ENCODE peak calls at places on chromosomes 1 and 21, in seven cellular contexts. J is GM12878, L is K562, H is HCT116, P is SK-N-SH, Q is H1, O is HepG2. N is an unnamed sample.
A peak's percentile ranks its signal among the peaks of the same experiment; 100 is the strongest.

GRCh38 chr21:37655601-37656300 is 260.5 kb downstream of the KCNJ6 start:
- DNase-seq in J (no peak), Q (no peak), O (no peak), L (no peak), P (no peak), H (no peak), N (no peak)

GRCh38 chr1:10794724-10795304 is 1.6 kb downstream of the CASZ1 start:
- DNase-seq in L (no peak), H (no peak), Q (no peak), O (no peak), J (no peak), P (peak; percentile 59), N (no peak)

GRCh38 chr1:41862411-41863221 is 56.1 kb downstream of the HIVEP3 start:
- DNase-seq in J (no peak), O (no peak), H (peak; percentile 83), P (no peak), Q (no peak), L (peak; percentile 40), N (peak; percentile 82)

GRCh38 chr1:60695633-60696032 is 386.7 kb upstream of the NFIA start:
- DNase-seq in Q (no peak), J (no peak), P (no peak), O (no peak), L (no peak), H (no peak), N (no peak)

GRCh38 chr1:185934476-185935189 is 200.4 kb downstream of the HMCN1 start:
- DNase-seq in Q (no peak), H (no peak), L (no peak), P (no peak), J (no peak), O (no peak), N (no peak)

GRCh38 chr1:151945725-151946365 is 36.5 kb upstream of the THEM4 start:
- DNase-seq in L (peak; percentile 86), Q (peak; percentile 57), H (peak; percentile 93), J (no peak), P (peak; percentile 40), O (peak; percentile 20), N (no peak)

GRCh38 chr1:200905411-200906052 is 10.8 kb downstream of the INAVA start:
- DNase-seq in O (peak; percentile 60), P (no peak), L (no peak), J (no peak), H (no peak), Q (no peak), N (no peak)

GRCh38 chr1:201882665-201883132 is 6.0 kb upstream of the SHISA4 start:
- DNase-seq in J (peak; percentile 7), H (peak; percentile 71), P (no peak), Q (no peak), L (peak; percentile 64), O (no peak), N (no peak)

GRCh38 chr1:151539321-151540020 is 638 bp upstream of the TUFT1 start:
- DNase-seq in O (peak; percentile 83), J (peak; percentile 26), H (peak; percentile 95), P (no peak), Q (no peak), L (peak; percentile 75), N (peak; percentile 79)

GRCh38 chr1:67618285-67619018 is 66.5 kb upstream of the GADD45A start:
- DNase-seq in O (no peak), Q (no peak), P (no peak), H (no peak), L (no peak), J (no peak), N (peak; percentile 54)

GRCh38 chr1:59316497-59317128 is 19.7 kb downstream of the FGGY start:
- DNase-seq in H (no peak), Q (no peak), O (no peak), L (no peak), J (peak; percentile 39), P (no peak), N (no peak)

GRCh38 chr1:173206816-173207595 is at the start of gene TNFSF4:
- DNase-seq in J (no peak), L (no peak), Q (no peak), O (no peak), P (no peak), H (no peak), N (no peak)

GRCh38 chr1:224864006-224864405 is 65.5 kb upstream of the DNAH14 start:
- DNase-seq in P (no peak), O (no peak), L (no peak), Q (no peak), H (no peak), J (no peak), N (no peak)

GRCh38 chr1:201827321-201828281 is 1.4 kb upstream of the IPO9 start:
- DNase-seq in J (no peak), L (no peak), Q (no peak), P (no peak), H (no peak), O (no peak), N (no peak)

GRCh38 chr1:231827337-231828105 is 200.9 kb downstream of the DISC1 start:
- DNase-seq in O (peak; percentile 13), H (no peak), L (no peak), Q (no peak), J (no peak), P (no peak), N (no peak)

DNA sequence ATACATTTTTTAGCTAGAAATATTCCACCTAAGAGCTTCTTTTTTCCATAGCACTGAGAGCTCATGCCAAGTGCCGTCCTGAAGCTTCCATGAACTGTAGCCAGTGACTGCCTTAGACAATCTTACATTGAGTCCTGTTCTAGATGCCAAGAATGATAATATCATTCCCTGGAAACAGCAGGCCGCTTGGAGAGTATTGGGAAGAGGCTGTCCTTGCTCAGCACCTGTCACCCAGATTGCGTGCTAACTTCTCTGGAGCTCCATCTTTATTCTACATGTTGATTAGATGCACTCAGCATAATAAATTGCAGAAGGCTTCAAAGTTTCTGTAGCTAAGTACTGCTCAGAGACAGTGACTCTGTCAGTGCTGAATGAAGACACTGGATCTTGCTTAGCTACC is 83.0 kb upstream of the IRF2BP2 start:
- DNase-seq in J (no peak), P (no peak), H (no peak), O (no peak), L (no peak), Q (no peak), N (no peak)
- TF ChIP-seq JUND in J (no peak), P (no peak), H (no peak), O (no peak), L (no peak), Q (no peak), N (no peak)

DNA sequence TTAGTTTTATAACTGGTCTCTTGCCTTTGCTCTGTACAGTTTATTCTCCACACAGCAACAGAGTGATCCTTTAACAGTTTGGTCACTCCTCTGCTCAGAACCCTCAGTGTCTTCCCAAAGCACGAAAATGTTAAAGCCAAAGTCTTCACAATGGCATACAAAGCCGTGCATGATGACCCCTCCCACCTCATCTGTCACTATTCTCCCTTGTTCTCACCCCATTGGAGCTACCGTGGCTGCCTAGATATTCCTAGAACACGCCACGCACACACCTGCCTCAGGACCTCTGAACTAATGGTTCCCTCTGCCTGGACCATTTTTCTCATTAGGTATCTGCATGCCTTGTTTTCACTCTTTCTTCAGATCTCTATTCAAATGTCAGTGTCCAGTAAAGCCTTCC is 8.6 kb upstream of the SEMA4A start:
- DNase-seq in H (no peak), L (no peak), O (no peak), P (no peak), J (no peak), Q (no peak), N (no peak)
- TF ChIP-seq JUND in H (no peak), L (no peak), O (no peak), P (no peak), J (no peak), Q (no peak), N (no peak)

GRCh38 chr1:63475761-63476160 is 47.3 kb downstream of the ITGB3BP start:
- DNase-seq in L (no peak), O (no peak), P (no peak), H (no peak), Q (no peak), J (no peak), N (no peak)
- TF ChIP-seq JUND in L (no peak), O (no peak), P (no peak), H (no peak), Q (no peak), J (no peak), N (no peak)

GRCh38 chr21:46079357-46080170 is 18.3 kb upstream of the COL6A2 start:
- DNase-seq in J (no peak), P (peak; percentile 92), O (no peak), H (no peak), L (no peak), Q (no peak), N (no peak)

GRCh38 chr21:46077674-46078101 is 20.2 kb upstream of the COL6A2 start:
- DNase-seq in L (no peak), H (no peak), P (no peak), Q (no peak), J (no peak), O (no peak), N (no peak)

GRCh38 chr21:46080171-46081021 is 17.5 kb upstream of the COL6A2 start:
- DNase-seq in L (peak; percentile 14), H (no peak), J (no peak), O (no peak), Q (no peak), P (peak; percentile 84), N (no peak)

GRCh38 chr21:46078984-46079356 is 18.9 kb upstream of the COL6A2 start:
- DNase-seq in J (no peak), Q (no peak), O (no peak), P (no peak), L (peak; percentile 8), H (no peak), N (no peak)

DNA sequence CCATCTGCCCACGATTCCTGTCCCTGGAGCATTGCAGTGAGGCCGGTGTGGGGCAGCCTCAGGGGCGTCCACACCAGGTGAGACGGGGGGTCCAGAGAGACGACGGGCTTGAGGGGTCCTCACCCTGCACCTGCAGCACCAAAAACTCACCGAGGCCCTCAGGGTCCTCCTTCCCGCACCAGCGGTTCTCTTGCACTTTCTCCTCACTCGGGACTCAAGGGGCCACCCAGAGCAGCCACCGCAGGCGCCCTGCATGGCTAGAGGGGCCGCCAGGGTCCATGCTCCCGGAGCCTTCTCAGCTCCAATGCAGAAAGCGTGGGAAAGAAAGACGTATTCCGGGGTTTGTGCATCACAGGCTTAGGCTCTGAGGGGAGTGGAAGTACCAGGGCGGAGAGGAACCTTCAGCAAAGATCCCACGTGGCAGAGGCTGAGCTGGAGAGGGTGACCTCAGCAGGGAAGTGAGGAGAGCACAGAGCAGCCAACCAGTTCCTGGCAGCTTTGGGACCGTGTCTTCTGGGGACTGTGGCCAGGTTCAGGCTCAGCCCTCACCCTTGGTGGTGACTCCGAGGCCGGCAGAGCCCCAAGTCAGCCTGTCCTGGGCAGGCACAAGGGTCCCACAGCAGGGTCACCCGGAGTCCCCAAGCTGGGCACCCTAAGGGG is 19.5 kb upstream of the COL6A2 start:
- DNase-seq in P (no peak), H (no peak), L (no peak), O (no peak), Q (no peak), J (no peak), N (no peak)
- TF ChIP-seq JUND in P (no peak), H (no peak), L (no peak), O (no peak), Q (no peak), J (no peak), N (no peak)

DNA sequence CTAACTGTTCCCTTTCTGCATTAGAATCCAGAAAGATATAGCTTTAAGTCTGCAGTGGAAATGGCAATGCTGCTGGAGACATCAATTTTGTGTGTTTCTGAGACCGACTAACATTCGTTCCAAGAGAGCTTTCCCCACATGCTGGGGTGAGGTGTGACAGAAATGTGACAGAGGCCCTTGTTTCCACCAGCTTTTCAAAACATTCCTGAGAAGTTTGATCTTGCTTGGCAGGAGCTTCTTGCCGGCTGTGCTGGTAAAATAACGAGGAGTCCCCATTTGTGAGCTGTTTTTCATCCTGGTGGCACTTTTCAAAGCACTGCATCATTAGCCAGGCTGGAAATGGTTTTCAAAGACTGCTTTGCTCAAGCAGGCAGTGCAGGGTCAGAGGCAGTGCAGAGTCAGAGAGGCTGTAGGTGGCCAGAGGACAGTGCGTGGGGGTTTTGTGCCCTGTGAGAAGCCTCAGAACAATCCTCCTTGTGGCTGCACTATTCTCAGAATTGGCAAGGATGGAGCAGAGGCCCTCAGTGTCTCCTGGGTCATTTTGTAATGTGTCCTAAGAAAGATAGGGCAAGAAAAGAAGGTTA is 75.8 kb upstream of the KCNA3 start:
- DNase-seq in P (no peak), J (no peak), L (no peak), H (no peak), O (no peak), Q (no peak), N (no peak)
- TF ChIP-seq JUND in P (no peak), J (no peak), L (no peak), H (no peak), O (no peak), Q (no peak), N (no peak)